ENCODE peak calls at places on chromosomes 4 and X, in seven cellular contexts. Y is H1, T is GM12878, W is HepG2, N is HCT116, F is SK-N-SH, X is K562. Q is an unnamed sample.

GRCh38 chr4:82697561-82697960 is 101.0 kb downstream of the SCD5 start:
- DNase-seq in Y (no peak), T (no peak), W (no peak), N (no peak), F (no peak), X (no peak), Q (no peak)

GRCh38 chr4:183639291-183639690 is 19.7 kb downstream of the RWDD4 start:
- DNase-seq in Y (no peak), T (no peak), W (no peak), N (no peak), F (no peak), X (no peak), Q (no peak)

GRCh38 chr4:8571702-8572685 is 8.2 kb upstream of the GPR78 start:
- DNase-seq in Y (no peak), T (no peak), W (no peak), N (no peak), F (no peak), X (no peak), Q (no peak)

GRCh38 chrX:97563531-97564133 is 679.9 kb downstream of the RPA4 start:
- DNase-seq in Y (no peak), T (peak), W (peak), N (no peak), F (no peak), X (no peak), Q (peak)

GRCh38 chr4:173943547-173943946 is 339.9 kb downstream of the FBXO8 start:
- DNase-seq in Y (no peak), T (no peak), W (no peak), N (no peak), F (peak), X (no peak), Q (no peak)

GRCh38 chrX:140866446-140866845 is 135.9 kb upstream of the SPANXB1 start:
- DNase-seq in Y (no peak), T (no peak), W (no peak), N (no peak), F (no peak), X (no peak), Q (no peak)

GRCh38 chrX:140091276-140091886 is 126.1 kb upstream of the CXorf66 start:
- DNase-seq in Y (no peak), T (no peak), W (no peak), N (no peak), F (peak), X (peak), Q (no peak)

GRCh38 chr4:185825737-185826136 is 13.7 kb upstream of the SORBS2 start:
- DNase-seq in Y (no peak), T (no peak), W (no peak), N (no peak), F (no peak), X (no peak), Q (no peak)

GRCh38 chr4:105605493-105605892 is 53.1 kb downstream of the ARHGEF38 start:
- DNase-seq in Y (no peak), T (no peak), W (no peak), N (no peak), F (no peak), X (no peak), Q (no peak)

GRCh38 chr4:100836929-100837328 is 319.1 kb upstream of the EMCN start:
- DNase-seq in Y (no peak), T (no peak), W (no peak), N (no peak), F (no peak), X (no peak), Q (no peak)

GRCh38 chr4:7128651-7129050 is 60.8 kb upstream of the GRPEL1 start:
- DNase-seq in Y (no peak), T (no peak), W (no peak), N (no peak), F (no peak), X (no peak), Q (no peak)

GRCh38 chr4:159077702-159078495 is 25.0 kb upstream of the RAPGEF2 start:
- DNase-seq in Y (no peak), T (peak), W (peak), N (no peak), F (no peak), X (no peak), Q (no peak)

GRCh38 chrX:134396174-134396573 is 63.8 kb upstream of the HPRT1 start:
- DNase-seq in Y (no peak), T (no peak), W (no peak), N (no peak), F (peak), X (no peak), Q (no peak)

GRCh38 chr4:162952232-162952631 is 214.5 kb downstream of the NAF1 start:
- DNase-seq in Y (no peak), T (no peak), W (no peak), N (peak), F (no peak), X (no peak), Q (no peak)

GRCh38 chr4:180932365-180933001 is 1310.7 kb upstream of the TENM3 start:
- DNase-seq in Y (no peak), T (no peak), W (no peak), N (no peak), F (no peak), X (no peak), Q (no peak)

GRCh38 chr4:6688879-6689505 is 4.7 kb upstream of the S100P start:
- DNase-seq in Y (no peak), T (no peak), W (peak), N (peak), F (no peak), X (peak), Q (peak)

GRCh38 chr4:148216866-148217814 is 225.1 kb downstream of the NR3C2 start:
- DNase-seq in Y (no peak), T (peak), W (no peak), N (no peak), F (no peak), X (no peak), Q (no peak)

GRCh38 chr4:77697860-77698599 is 92.4 kb downstream of the CXCL13 start:
- DNase-seq in Y (no peak), T (no peak), W (peak), N (peak), F (no peak), X (no peak), Q (peak)

GRCh38 chr4:122218762-122219161 is 66.6 kb downstream of the BLTP1 start:
- DNase-seq in Y (no peak), T (no peak), W (peak), N (no peak), F (peak), X (no peak), Q (no peak)

GRCh38 chrX:150688911-150689451 is 4.2 kb upstream of the MTMR1 start:
- DNase-seq in Y (peak), T (no peak), W (peak), N (peak), F (no peak), X (peak), Q (peak)

GRCh38 chrX:95145848-95146540 is 1472.0 kb downstream of the FAM133A start:
- DNase-seq in Y (no peak), T (no peak), W (no peak), N (no peak), F (no peak), X (no peak), Q (no peak)

GRCh38 chr4:157423526-157424020 is 203.0 kb downstream of the GRIA2 start:
- DNase-seq in Y (no peak), T (no peak), W (no peak), N (no peak), F (no peak), X (no peak), Q (no peak)

GRCh38 chr4:182145360-182145905 is 97.8 kb upstream of the TENM3 start:
- DNase-seq in Y (no peak), T (no peak), W (no peak), N (no peak), F (peak), X (no peak), Q (no peak)

GRCh38 chr4:81447551-81448266 is 24.0 kb downstream of the RASGEF1B start:
- DNase-seq in Y (no peak), T (no peak), W (no peak), N (no peak), F (no peak), X (no peak), Q (no peak)

GRCh38 chr4:16205298-16206164 is 20.7 kb downstream of the TAPT1 start:
- DNase-seq in Y (no peak), T (no peak), W (peak), N (no peak), F (peak), X (peak), Q (peak)

GRCh38 chr4:137961051-137961438 is 281.1 kb downstream of the SLC7A11 start:
- DNase-seq in Y (no peak), T (no peak), W (no peak), N (no peak), F (peak), X (no peak), Q (no peak)

GRCh38 chr4:101218346-101218745 is 129.0 kb downstream of the PPP3CA start:
- DNase-seq in Y (no peak), T (no peak), W (no peak), N (no peak), F (no peak), X (no peak), Q (no peak)

GRCh38 chrX:155747520-155747919 is 133.6 kb upstream of the VAMP7 start:
- DNase-seq in Y (no peak), T (no peak), W (no peak), N (no peak), F (no peak), X (no peak), Q (no peak)

GRCh38 chr4:2962099-2962455 is 1.1 kb downstream of the NOP14 start:
- DNase-seq in Y (no peak), T (no peak), W (no peak), N (no peak), F (peak), X (peak), Q (no peak)

GRCh38 chr4:156778606-156779005 is 193.0 kb downstream of the PDGFC start:
- DNase-seq in Y (no peak), T (no peak), W (peak), N (no peak), F (no peak), X (no peak), Q (peak)

GRCh38 chr4:48623182-48623780 is 133.2 kb downstream of the ZAR1 start:
- DNase-seq in Y (no peak), T (no peak), W (peak), N (no peak), F (no peak), X (peak), Q (no peak)

GRCh38 chr4:48546336-48546735 is 56.3 kb downstream of the ZAR1 start:
- DNase-seq in Y (no peak), T (peak), W (peak), N (peak), F (no peak), X (peak), Q (no peak)

GRCh38 chr4:8478801-8479744 is 38.5 kb downstream of the TRMT44 start:
- DNase-seq in Y (no peak), T (no peak), W (no peak), N (no peak), F (no peak), X (peak), Q (no peak)

GRCh38 chr4:33467291-33467690 is 2747.1 kb downstream of the PCDH7 start:
- DNase-seq in Y (no peak), T (no peak), W (no peak), N (no peak), F (no peak), X (no peak), Q (no peak)

GRCh38 chrX:43025806-43026205 is 247.8 kb upstream of the PPP1R2C start:
- DNase-seq in Y (no peak), T (no peak), W (no peak), N (no peak), F (no peak), X (no peak), Q (no peak)

DNA sequence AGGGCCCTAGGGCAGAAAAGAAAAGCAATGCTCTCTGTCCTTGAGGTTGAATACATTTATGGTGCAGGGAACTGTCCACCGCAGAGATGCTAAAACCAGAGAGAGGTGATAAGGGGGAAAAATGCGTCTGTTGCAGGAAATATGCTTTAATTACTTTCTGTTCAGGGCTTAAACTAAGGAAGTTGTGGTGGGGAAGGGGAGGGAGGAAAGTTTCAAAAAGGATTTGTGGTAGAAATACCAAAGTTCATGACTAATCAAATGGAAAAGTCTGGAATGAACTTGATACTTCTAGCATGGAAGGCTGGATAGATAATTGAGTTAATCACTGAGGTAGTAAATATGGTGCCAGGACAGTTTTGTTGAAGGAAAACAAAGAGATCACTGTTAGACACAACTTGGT is 99.0 kb downstream of the ASB9 start:
- DNase-seq in Y (no peak), T (no peak), W (no peak), N (no peak), F (no peak), X (no peak), Q (no peak)
- TF ChIP-seq JUND in Y (no peak), T (no peak), W (no peak), N (no peak), F (no peak), X (no peak), Q (no peak)

DNA sequence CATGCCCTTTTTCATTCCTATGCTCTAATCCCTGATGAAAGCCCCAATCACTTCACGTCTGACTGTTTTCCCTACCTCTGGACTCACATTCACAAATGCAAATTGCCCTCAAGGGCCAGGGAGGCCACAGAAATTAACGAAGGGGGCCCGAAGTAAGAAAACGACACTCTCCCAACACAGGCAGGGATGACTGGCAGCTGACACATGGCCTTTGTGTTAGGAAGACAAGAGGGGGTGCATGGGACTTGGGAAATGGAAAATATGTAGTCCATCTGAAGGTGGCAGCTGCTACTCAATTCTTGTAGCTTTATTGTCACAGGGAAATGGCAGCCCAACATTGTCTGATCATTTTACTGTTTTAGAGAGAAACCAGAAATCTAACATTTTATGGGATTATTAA is 12.3 kb upstream of the SPARCL1 start:
- DNase-seq in Y (no peak), T (no peak), W (no peak), N (no peak), F (no peak), X (no peak), Q (no peak)
- TF ChIP-seq JUND in Y (no peak), T (no peak), W (no peak), N (no peak), F (no peak), X (no peak), Q (no peak)

DNA sequence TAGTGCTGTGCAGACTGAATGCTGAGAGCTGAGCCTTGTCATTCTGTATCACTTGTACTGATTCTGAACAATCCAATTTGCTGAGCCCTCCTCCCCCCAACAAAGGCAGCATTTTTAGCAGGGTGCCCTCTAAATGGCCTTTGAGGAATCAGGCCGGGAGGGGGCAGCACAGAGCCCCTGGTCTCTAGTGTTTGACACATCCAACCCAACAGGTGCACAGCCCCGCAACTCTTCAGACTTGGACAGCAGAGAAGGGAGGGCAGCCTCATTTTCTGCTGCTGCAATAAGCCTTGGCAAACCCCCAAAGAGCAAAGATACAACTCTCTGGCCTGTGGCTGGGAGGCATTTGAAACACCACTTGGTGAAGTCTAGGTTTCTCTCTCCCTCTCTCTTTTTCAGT is 3.4 kb downstream of the ATP1B4 start:
- DNase-seq in Y (no peak), T (no peak), W (peak), N (no peak), F (peak), X (peak), Q (no peak)
- TF ChIP-seq JUND in Y (no peak), T (no peak), W (no peak), N (no peak), F (no peak), X (no peak), Q (no peak)

GRCh38 chrX:130523460-130524394 is 121.9 kb downstream of the RBMX2 start:
- DNase-seq in Y (no peak), T (no peak), W (no peak), N (no peak), F (peak), X (peak), Q (no peak)
- TF ChIP-seq JUND in Y (no peak), T (no peak), W (no peak), N (no peak), F (no peak), X (no peak), Q (no peak)

DNA sequence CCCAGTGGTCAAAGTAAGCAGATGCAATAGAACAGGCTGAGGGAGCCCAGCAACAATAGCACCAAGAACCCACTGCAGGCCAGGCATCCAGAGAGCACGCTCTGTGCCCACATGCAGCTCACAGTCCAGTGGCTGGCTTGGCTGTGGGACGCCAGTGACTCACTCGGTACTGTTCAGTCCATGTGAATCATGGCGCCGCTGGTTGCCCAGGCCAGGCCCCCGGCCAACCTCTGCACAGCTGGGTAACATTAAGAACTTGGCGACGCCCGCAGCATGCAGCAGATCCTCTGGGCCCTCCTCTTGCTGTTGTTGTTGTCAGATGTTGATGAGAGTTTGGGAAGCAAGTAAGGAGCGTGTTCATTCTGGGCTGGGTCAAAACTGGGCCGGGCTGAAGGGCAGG is 60.5 kb downstream of the MSX1 start:
- DNase-seq in Y (no peak), T (no peak), W (no peak), N (no peak), F (no peak), X (no peak), Q (no peak)
- TF ChIP-seq JUND in Y (no peak), T (no peak), W (no peak), N (no peak), F (no peak), X (no peak), Q (no peak)

GRCh38 chrX:74902806-74903205 is 22.4 kb downstream of the NEXMIF start:
- DNase-seq in Y (no peak), T (no peak), W (no peak), N (no peak), F (no peak), X (no peak), Q (peak)
- TF ChIP-seq JUND in Y (no peak), T (no peak), W (no peak), N (no peak), F (no peak), X (no peak), Q (no peak)

GRCh38 chrX:147699061-147699460 is 212.7 kb upstream of the FMR1 start:
- DNase-seq in Y (peak), T (no peak), W (no peak), N (no peak), F (no peak), X (no peak), Q (no peak)
- TF ChIP-seq JUND in Y (peak), T (no peak), W (no peak), N (no peak), F (no peak), X (no peak), Q (no peak)

Q was measured in T47D.